ENCODE peak calls at places on chromosomes 11 and 22, in five cellular contexts. H is fibroblast of mammary gland, R is foreskin fibroblast, U is astrocyte of the spinal cord, P is cardiac muscle cell. B is an unnamed sample.

GRCh38 chr22:37052386-37053309 is 1.1 kb downstream of the KCTD17 start:
- DNase-seq in H (no peak), U (no peak), R (no peak), P (no peak), B (no peak)

GRCh38 chr22:43482310-43482625 is 70.5 kb downstream of the MPPED1 start:
- DNase-seq in H (no peak), R (no peak), P (no peak), U (no peak), B (no peak)

GRCh38 chr11:106828976-106829375 is 189.3 kb downstream of the GUCY1A2 start:
- DNase-seq in R (no peak), U (no peak), H (no peak), P (peak), B (no peak)

GRCh38 chr11:35349897-35350296 is 69.5 kb downstream of the SLC1A2 start:
- DNase-seq in R (no peak), P (no peak), U (no peak), H (no peak), B (no peak)

GRCh38 chr11:66015094-66015881 is 3.5 kb downstream of the CST6 start:
- DNase-seq in P (peak), R (peak), U (peak), H (no peak), B (no peak)

GRCh38 chr11:93123351-93123898 is 74.4 kb downstream of the SLC36A4 start:
- DNase-seq in R (no peak), P (peak), H (peak), U (peak), B (no peak)

GRCh38 chr22:47023871-47024270 is 261.4 kb downstream of the TBC1D22A start:
- DNase-seq in H (no peak), R (no peak), U (no peak), P (no peak), B (no peak)

GRCh38 chr22:48884786-48885185 is 942.9 kb downstream of the BRD1 start:
- DNase-seq in H (no peak), P (no peak), R (no peak), U (no peak), B (no peak)

GRCh38 chr11:68338041-68338800 is 25.8 kb downstream of the LRP5 start:
- DNase-seq in P (no peak), U (no peak), H (peak), R (peak), B (no peak)

GRCh38 chr11:94544832-94545640 is 1.3 kb downstream of the FUT4 start:
- DNase-seq in P (peak), U (no peak), R (peak), H (no peak), B (no peak)

GRCh38 chr11:79321282-79321681 is 119.5 kb downstream of the TENM4 start:
- DNase-seq in U (peak), R (peak), H (peak), P (no peak), B (no peak)

GRCh38 chr11:19935507-19935906 is 222.9 kb downstream of the NAV2 start:
- DNase-seq in R (peak), P (no peak), U (peak), H (peak), B (no peak)

GRCh38 chr11:115817844-115818565 is 313.8 kb upstream of the CADM1 start:
- DNase-seq in R (no peak), U (no peak), H (no peak), P (no peak), B (no peak)

GRCh38 chr11:106524446-106524845 is 447.0 kb downstream of the AASDHPPT start:
- DNase-seq in U (no peak), H (no peak), P (no peak), R (peak), B (no peak)

GRCh38 chr11:56886465-56886864 is 102.2 kb upstream of the OR5AK2 start:
- DNase-seq in U (no peak), P (no peak), H (peak), R (no peak), B (no peak)

GRCh38 chr11:2102883-2103213 is 36.3 kb downstream of the IGF2 start:
- DNase-seq in R (no peak), P (no peak), U (no peak), H (no peak), B (no peak)

GRCh38 chr11:27094062-27094587 is 53.5 kb downstream of the BBOX1 start:
- DNase-seq in P (no peak), U (no peak), R (no peak), H (no peak), B (no peak)

GRCh38 chr11:121246021-121246768 is 46.4 kb upstream of the SC5D start:
- DNase-seq in U (no peak), H (no peak), P (no peak), R (no peak), B (no peak)

GRCh38 chr22:27673839-27674238 is 127.7 kb downstream of the MN1 start:
- DNase-seq in P (no peak), U (no peak), H (no peak), R (no peak), B (no peak)

GRCh38 chr22:45548991-45549736 is 46.5 kb downstream of the FBLN1 start:
- DNase-seq in U (peak), R (peak), H (peak), P (peak), B (peak)

GRCh38 chr22:19841641-19842385 is 12.9 kb downstream of the GNB1L start:
- DNase-seq in P (no peak), U (no peak), H (no peak), R (no peak), B (no peak)

GRCh38 chr11:10298342-10298741 is 4.3 kb upstream of the SBF2 start:
- DNase-seq in R (peak), U (peak), H (peak), P (peak), B (no peak)

GRCh38 chr22:41696714-41697113 is 2.6 kb upstream of the MEI1 start:
- DNase-seq in U (no peak), R (no peak), P (no peak), H (no peak), B (no peak)

GRCh38 chr11:106971864-106972263 is 46.4 kb downstream of the GUCY1A2 start:
- DNase-seq in U (no peak), H (no peak), R (no peak), P (no peak), B (no peak)

GRCh38 chr11:103618532-103618931 is 417.9 kb upstream of the DDI1 start:
- DNase-seq in P (peak), U (peak), R (peak), H (peak), B (no peak)

GRCh38 chr11:66904981-66905521 is 48.2 kb downstream of the LRFN4 start:
- DNase-seq in R (no peak), U (no peak), P (no peak), H (no peak), B (no peak)

GRCh38 chr11:2689551-2690260 is 10.1 kb downstream of the KCNQ1OT1 start:
- DNase-seq in R (no peak), H (no peak), U (no peak), P (no peak), B (no peak)

GRCh38 chr11:122776546-122776945 is 61.8 kb upstream of the CRTAM start:
- DNase-seq in U (no peak), H (peak), R (peak), P (peak), B (no peak)

GRCh38 chr22:42203609-42204008 is 66.8 kb downstream of the TCF20 start:
- DNase-seq in U (no peak), P (no peak), H (no peak), R (no peak), B (no peak)

GRCh38 chr22:45842141-45842831 is 134.7 kb downstream of the WNT7B start:
- DNase-seq in U (peak), P (peak), R (peak), H (peak), B (no peak)

GRCh38 chr11:93491941-93492340 is 51.2 kb downstream of the SMCO4 start:
- DNase-seq in P (no peak), R (no peak), U (no peak), H (no peak), B (no peak)

GRCh38 chr11:72629266-72629665 is 45.0 kb downstream of the PDE2A start:
- DNase-seq in U (no peak), H (no peak), R (no peak), P (no peak), B (no peak)

GRCh38 chr11:65912840-65913239 is 6.0 kb downstream of the C11orf68 start:
- DNase-seq in H (peak), R (peak), P (no peak), U (peak), B (no peak)

GRCh38 chr11:128610765-128611617 is 23.6 kb upstream of the ETS1 start:
- DNase-seq in R (no peak), U (no peak), P (no peak), H (no peak), B (no peak)

GRCh38 chr11:55793321-55793720 is 2.0 kb upstream of the OR5D14 start:
- DNase-seq in U (no peak), P (no peak), H (no peak), R (no peak), B (no peak)

GRCh38 chr11:108960498-108960897 is 295.6 kb downstream of the DDX10 start:
- DNase-seq in P (no peak), H (no peak), U (no peak), R (no peak), B (no peak)

GRCh38 chr11:132844956-132845355 is 687.3 kb downstream of the OPCML start:
- DNase-seq in R (peak), U (peak), H (peak), P (peak), B (peak)

GRCh38 chr11:123924027-123924426 is 15.4 kb upstream of the OR4D5 start:
- DNase-seq in U (no peak), H (no peak), R (no peak), P (no peak), B (no peak)

GRCh38 chr11:88680806-88681205 is 343.3 kb upstream of the CTSC start:
- DNase-seq in P (peak), U (peak), R (peak), H (peak), B (no peak)

GRCh38 chr22:25747245-25747944 is 5.4 kb downstream of the MYO18B start:
- DNase-seq in R (peak), P (peak), U (peak), H (peak), B (no peak)
- H3K4me3 ChIP-seq in R (no peak), P (no peak), U (no peak), H (no peak), B (no peak)

DNA sequence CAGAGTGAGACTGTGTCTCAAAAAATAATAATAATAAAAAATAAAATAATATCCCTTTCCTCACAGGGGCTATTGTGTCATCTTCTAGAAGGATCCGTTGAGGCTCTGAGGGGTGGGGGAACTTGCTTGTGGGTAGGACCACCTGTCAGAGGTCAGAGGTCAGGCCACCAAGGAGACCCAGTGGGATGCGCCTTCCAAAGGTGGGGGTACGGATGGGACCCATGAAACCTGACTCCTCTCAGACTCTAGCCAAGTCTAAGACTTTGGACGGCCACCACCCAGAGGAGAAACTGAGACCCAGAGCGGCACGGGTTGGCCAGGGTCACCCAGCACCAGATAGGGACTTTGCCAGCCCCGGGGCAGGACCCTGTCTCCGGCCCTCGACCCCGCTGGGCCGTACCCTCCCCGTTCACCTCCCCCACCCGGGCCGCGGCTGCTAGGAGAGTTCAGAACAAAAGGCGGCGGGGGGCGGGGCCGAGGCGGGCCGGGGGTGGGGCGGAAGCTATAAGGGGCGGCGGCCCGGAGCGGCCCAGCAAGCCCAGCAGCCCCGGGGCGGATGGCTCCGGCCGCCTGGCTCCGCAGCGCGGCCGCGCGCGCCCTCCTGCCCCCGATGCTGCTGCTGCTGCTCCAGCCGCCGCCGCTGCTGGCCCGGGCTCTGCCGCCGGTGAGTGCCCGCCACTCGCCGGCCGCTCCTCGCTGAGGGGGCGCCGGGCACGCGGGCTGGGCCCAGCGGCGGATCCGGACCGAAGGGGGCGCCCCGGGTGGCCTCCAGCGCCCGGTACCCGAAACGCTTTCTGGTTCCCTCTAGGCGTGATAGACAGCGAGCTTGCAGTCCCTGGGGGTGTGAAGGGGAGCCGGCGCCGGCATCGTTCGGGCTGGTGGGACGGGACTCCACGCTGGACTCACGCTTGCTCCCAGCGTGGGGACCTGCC is at the start of gene MMP11:
- DNase-seq in P (peak), R (peak), U (no peak), H (no peak), B (no peak)
- TF ChIP-seq CTCF in P (no peak), R (no peak), U (no peak), H (no peak), B (no peak)

GRCh38 chr22:21045585-21046294 is at the start of gene LRRC74B:
- DNase-seq in P (peak), R (peak), U (peak), H (peak), B (peak)

GRCh38 chr22:21042978-21043855 is 2.5 kb upstream of the LRRC74B start:
- DNase-seq in H (peak), U (no peak), R (peak), P (no peak), B (no peak)

GRCh38 chr22:21043856-21044535 is 1.8 kb upstream of the LRRC74B start:
- DNase-seq in U (no peak), P (no peak), H (no peak), R (no peak), B (no peak)

GRCh38 chr22:21047035-21047661 is 1.4 kb downstream of the LRRC74B start:
- DNase-seq in R (no peak), P (no peak), H (no peak), U (no peak), B (no peak)

GRCh38 chr22:21044931-21045584 is 688 bp upstream of the LRRC74B start:
- DNase-seq in P (peak), H (peak), R (peak), U (peak), B (no peak)
- H3K4me3 ChIP-seq in P (peak), H (peak), R (peak), U (peak), B (peak)

GRCh38 chr11:30225642-30226041 is 5.2 kb upstream of the FSHB start:
- DNase-seq in H (no peak), P (no peak), R (no peak), U (no peak), B (no peak)
- TF ChIP-seq CTCF in H (no peak), P (no peak), R (no peak), U (no peak), B (no peak)

DNA sequence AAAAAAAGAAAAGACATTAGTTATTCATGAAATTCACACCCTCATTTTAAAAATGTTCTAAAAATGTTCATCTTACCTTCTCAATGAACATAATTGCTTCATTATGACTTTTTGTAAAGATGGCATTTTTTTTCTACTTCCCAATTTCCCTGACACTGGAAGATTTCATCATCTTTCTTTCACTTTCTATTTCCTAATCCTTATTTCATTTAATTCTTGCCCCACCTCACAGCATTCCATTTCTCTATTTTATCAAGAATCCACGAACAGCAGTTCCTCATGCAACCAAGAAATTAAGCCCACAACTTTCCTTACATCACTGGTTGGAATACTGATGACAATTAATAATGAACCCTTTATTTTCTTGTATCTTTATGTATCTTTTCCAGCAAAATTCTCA is 1.9 kb downstream of the PATL1 start:
- DNase-seq in P (peak), R (peak), H (peak), U (peak), B (no peak)
- H3K4me3 ChIP-seq in P (no peak), R (peak), H (peak), U (no peak), B (no peak)

DNA sequence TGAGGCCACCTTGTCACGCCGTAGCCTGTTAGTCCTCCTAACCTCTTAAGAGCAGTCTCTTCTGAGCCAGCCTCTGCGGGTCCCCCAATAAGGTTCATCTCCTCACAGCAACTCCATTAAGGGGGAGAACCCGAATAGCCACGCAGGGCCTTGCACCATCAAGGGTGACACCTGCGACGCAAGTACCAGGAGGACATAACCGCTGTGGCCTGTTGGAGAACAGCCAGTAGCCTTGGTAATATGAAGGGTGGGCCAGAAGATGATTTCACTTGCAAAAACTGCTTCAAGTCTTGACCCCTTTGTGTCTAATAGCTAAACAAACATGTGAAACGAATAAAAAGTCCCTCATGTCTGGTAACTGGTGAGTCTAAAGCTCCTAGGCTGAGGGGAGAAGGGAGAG is 14.8 kb downstream of the ARFGAP2 start:
- DNase-seq in H (peak), R (peak), U (no peak), P (no peak), B (no peak)
- TF ChIP-seq CTCF in H (no peak), R (no peak), U (no peak), P (no peak), B (no peak)

DNA sequence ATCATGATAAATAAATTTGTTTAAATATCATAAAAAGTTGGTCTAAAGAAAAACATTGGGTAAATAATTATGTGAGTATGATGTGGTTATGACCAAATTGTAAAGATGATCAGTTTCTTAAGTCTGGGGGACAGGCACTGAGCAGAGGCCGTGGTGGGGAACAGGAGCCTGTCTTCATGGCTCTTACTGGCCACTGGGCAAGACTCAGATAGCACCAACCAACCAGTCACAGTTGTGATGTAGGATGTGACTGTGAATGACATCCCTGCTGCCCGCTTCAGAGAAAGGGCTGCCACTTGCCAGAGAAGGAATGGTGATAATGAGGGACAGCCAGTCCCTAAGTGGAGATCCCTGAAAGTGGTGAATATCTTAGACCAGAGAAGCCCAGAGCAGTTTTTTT is 7.0 kb downstream of the PTPRJ start:
- DNase-seq in P (no peak), U (no peak), H (no peak), R (no peak), B (no peak)
- H3K4me3 ChIP-seq in P (no peak), U (no peak), H (no peak), R (no peak), B (no peak)

DNA sequence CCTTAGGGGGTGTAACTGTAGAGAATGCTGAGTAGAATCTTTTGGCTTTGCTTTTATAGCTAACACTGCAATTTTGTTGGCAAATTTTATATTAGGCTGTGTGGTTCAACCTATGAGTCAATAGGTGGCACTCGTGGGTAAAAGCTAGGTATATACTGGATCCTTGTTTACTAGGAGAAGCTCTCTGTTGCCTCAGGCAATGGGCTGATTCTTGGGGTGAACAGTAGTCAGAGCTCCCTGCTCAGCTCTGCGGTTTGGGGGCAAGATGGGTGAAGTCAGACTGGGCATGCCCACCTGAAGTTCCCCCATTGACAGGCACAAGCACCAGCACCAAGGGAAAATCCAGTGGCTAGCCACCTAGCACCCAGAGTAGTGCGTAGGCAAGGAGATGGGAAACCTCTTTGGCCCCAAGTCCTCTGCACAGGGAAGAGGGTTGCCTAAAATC is 238.7 kb downstream of the FAM181B start:
- DNase-seq in R (no peak), H (peak), P (no peak), U (no peak), B (no peak)
- TF ChIP-seq CTCF in R (no peak), H (peak), P (no peak), U (peak), B (no peak)

B was measured in HFF-Myc.